ENCODE peak calls at places on chromosomes 16 and 17, in six cellular contexts. Z is astrocyte of the cerebellum, C is fibroblast of pulmonary artery, A is right lobe of liver, M is hepatocyte, E is mucosa of descending colon. X is an unnamed sample.

GRCh38 chr17:67629963-67630320 is 87.8 kb upstream of the NOL11 start:
- DNase-seq in Z (peak; percentile 48), C (peak; percentile 84), A (no peak), M (no peak), E (no peak), X (no peak)

GRCh38 chr16:68374961-68375660 is 64.3 kb downstream of the PRMT7 start:
- DNase-seq in Z (no peak), C (no peak), A (no peak), M (no peak), E (peak; percentile 27), X (no peak)

GRCh38 chr17:66900126-66901010 is 64.1 kb upstream of the CACNG4 start:
- DNase-seq in Z (no peak), C (peak; percentile 34), A (no peak), M (no peak), E (no peak), X (no peak)

GRCh38 chr16:89114159-89114981 is 20.7 kb downstream of the ACSF3 start:
- DNase-seq in Z (no peak), C (peak; percentile 17), A (peak; percentile 22), M (no peak), E (peak; percentile 62), X (no peak)

GRCh38 chr16:4200000-4200780 is 41.7 kb downstream of the SRL start:
- DNase-seq in Z (no peak), C (peak; percentile 68), A (peak; percentile 70), M (peak; percentile 85), E (no peak), X (no peak)

GRCh38 chr17:44197980-44198720 is 1.5 kb downstream of the ATXN7L3 start:
- DNase-seq in Z (no peak), C (peak; percentile 53), A (no peak), M (peak; percentile 58), E (peak; percentile 66), X (no peak)

GRCh38 chr17:72511874-72512273 is 391.1 kb downstream of the SOX9 start:
- DNase-seq in Z (no peak), C (no peak), A (no peak), M (peak; percentile 37), E (no peak), X (no peak)

GRCh38 chr17:67272312-67273050 is 27.5 kb upstream of the HELZ start:
- DNase-seq in Z (no peak), C (no peak), A (no peak), M (no peak), E (no peak), X (no peak)

GRCh38 chr17:20781260-20781659 is 201.7 kb downstream of the CDRT15L2 start:
- DNase-seq in Z (no peak), C (no peak), A (no peak), M (no peak), E (no peak), X (no peak)
- H3K4me3 ChIP-seq in Z (no peak overlapping the region), C (no peak overlapping the region), A (no peak overlapping the region), M (no peak overlapping the region), E (no peak overlapping the region), X (no peak overlapping the region)

GRCh38 chr16:962901-963814 is 7.6 kb downstream of the LMF1 start:
- DNase-seq in Z (no peak), C (no peak), A (no peak), M (no peak), E (no peak), X (no peak)
- H3K4me3 ChIP-seq in Z (no peak overlapping the region), C (no peak overlapping the region), A (no peak overlapping the region), M (no peak overlapping the region), E (no peak overlapping the region), X (no peak overlapping the region)

GRCh38 chr16:10616395-10616743 is 36.0 kb upstream of the EMP2 start:
- DNase-seq in Z (no peak), C (no peak), A (no peak), M (no peak), E (no peak), X (no peak)
- H3K4me3 ChIP-seq in Z (no peak overlapping the region), C (no peak overlapping the region), A (no peak overlapping the region), M (no peak overlapping the region), E (no peak overlapping the region), X (no peak overlapping the region)

GRCh38 chr17:40287494-40288369 is at the start of gene CDC6:
- DNase-seq in Z (peak; percentile 99), C (peak; percentile 99), A (peak; percentile 97), M (peak; percentile 99), E (peak; percentile 98), X (peak; percentile 95)
- H3K4me3 ChIP-seq in Z (peak within 1 kb of the TSS; percentile 68), C (peak within 1 kb of the TSS; percentile 67), A (peak within 1 kb of the TSS; percentile 64), M (peak within 1 kb of the TSS; percentile 25), E (peak within 1 kb of the TSS; percentile 27), X (peak within 1 kb of the TSS; percentile 75)

X was measured in skeletal muscle cell.